ENCODE peak calls at places on chromosomes 1 and 21, in seven cellular contexts. One of them, this sample, is unnamed.

GRCh38 chr1:197928849-197929336 is 11.7 kb downstream of the LHX9 start:
- DNase-seq in mammary epithelial cell: no peak
- DNase-seq in HFF-Myc: no peak
- DNase-seq in Peyer's patch: no peak
- DNase-seq in A549: no peak
- DNase-seq in GM12864: no peak
- DNase-seq in BE2C: no peak
- DNase-seq in this sample: no peak

GRCh38 chr1:161816201-161816600 is 50.1 kb downstream of the ATF6 start:
- DNase-seq in mammary epithelial cell: no peak
- DNase-seq in GM12864: no peak
- DNase-seq in A549: no peak
- DNase-seq in BE2C: peak
- DNase-seq in Peyer's patch: no peak
- DNase-seq in HFF-Myc: no peak
- DNase-seq in this sample: no peak

GRCh38 chr1:245155186-245156040 is 628 bp downstream of the KIF26B start:
- DNase-seq in mammary epithelial cell: peak
- DNase-seq in A549: peak
- DNase-seq in BE2C: peak
- DNase-seq in Peyer's patch: no peak
- DNase-seq in GM12864: no peak
- DNase-seq in HFF-Myc: no peak
- DNase-seq in this sample: peak

GRCh38 chr1:25106352-25106751 is 126.0 kb downstream of the SYF2 start:
- DNase-seq in HFF-Myc: no peak
- DNase-seq in GM12864: peak
- DNase-seq in Peyer's patch: no peak
- DNase-seq in mammary epithelial cell: no peak
- DNase-seq in A549: peak
- DNase-seq in BE2C: no peak
- DNase-seq in this sample: no peak

GRCh38 chr1:220925707-220926106 is 46.5 kb downstream of the HLX start:
- DNase-seq in mammary epithelial cell: peak
- DNase-seq in HFF-Myc: no peak
- DNase-seq in BE2C: no peak
- DNase-seq in Peyer's patch: no peak
- DNase-seq in GM12864: no peak
- DNase-seq in A549: no peak
- DNase-seq in this sample: no peak

GRCh38 chr1:73859227-73859626 is 338.7 kb downstream of the LRRIQ3 start:
- DNase-seq in BE2C: no peak
- DNase-seq in Peyer's patch: no peak
- DNase-seq in A549: no peak
- DNase-seq in mammary epithelial cell: peak
- DNase-seq in HFF-Myc: no peak
- DNase-seq in GM12864: no peak
- DNase-seq in this sample: no peak

GRCh38 chr1:155871390-155871789 is 12.0 kb downstream of the SYT11 start:
- DNase-seq in Peyer's patch: no peak
- DNase-seq in mammary epithelial cell: peak
- DNase-seq in A549: no peak
- DNase-seq in GM12864: no peak
- DNase-seq in BE2C: peak
- DNase-seq in HFF-Myc: no peak
- DNase-seq in this sample: no peak

GRCh38 chr1:154154534-154155181 is at the start of gene NUP210L:
- DNase-seq in HFF-Myc: no peak
- DNase-seq in BE2C: no peak
- DNase-seq in mammary epithelial cell: no peak
- DNase-seq in Peyer's patch: peak
- DNase-seq in A549: peak
- DNase-seq in GM12864: no peak
- DNase-seq in this sample: no peak

GRCh38 chr1:101410048-101410878 is 173.4 kb downstream of the S1PR1 start:
- DNase-seq in BE2C: peak
- DNase-seq in A549: no peak
- DNase-seq in GM12864: peak
- DNase-seq in mammary epithelial cell: no peak
- DNase-seq in Peyer's patch: no peak
- DNase-seq in HFF-Myc: no peak
- DNase-seq in this sample: no peak

GRCh38 chr1:174001573-174001972 is 20.6 kb downstream of the RC3H1 start:
- DNase-seq in mammary epithelial cell: no peak
- DNase-seq in GM12864: no peak
- DNase-seq in BE2C: no peak
- DNase-seq in HFF-Myc: no peak
- DNase-seq in A549: no peak
- DNase-seq in Peyer's patch: no peak
- DNase-seq in this sample: no peak

GRCh38 chr1:69739181-69739580 is 171.5 kb downstream of the LRRC7 start:
- DNase-seq in Peyer's patch: no peak
- DNase-seq in mammary epithelial cell: no peak
- DNase-seq in BE2C: no peak
- DNase-seq in GM12864: no peak
- DNase-seq in HFF-Myc: no peak
- DNase-seq in A549: no peak
- DNase-seq in this sample: no peak

GRCh38 chr1:201334325-201335173 is 42.9 kb downstream of the TNNT2 start:
- DNase-seq in GM12864: no peak
- DNase-seq in BE2C: no peak
- DNase-seq in HFF-Myc: no peak
- DNase-seq in mammary epithelial cell: no peak
- DNase-seq in A549: no peak
- DNase-seq in Peyer's patch: no peak
- DNase-seq in this sample: no peak

GRCh38 chr21:41833138-41834115 is 45.7 kb downstream of the PRDM15 start:
- DNase-seq in A549: no peak
- DNase-seq in GM12864: peak
- DNase-seq in BE2C: no peak
- DNase-seq in Peyer's patch: no peak
- DNase-seq in mammary epithelial cell: no peak
- DNase-seq in HFF-Myc: no peak
- DNase-seq in this sample: no peak

GRCh38 chr1:116401646-116402176 is 28.7 kb downstream of the ATP1A1 start:
- DNase-seq in GM12864: no peak
- DNase-seq in A549: no peak
- DNase-seq in HFF-Myc: no peak
- DNase-seq in Peyer's patch: no peak
- DNase-seq in BE2C: no peak
- DNase-seq in mammary epithelial cell: no peak
- DNase-seq in this sample: peak

GRCh38 chr1:177235350-177235749 is 64.6 kb downstream of the BRINP2 start:
- DNase-seq in A549: no peak
- DNase-seq in BE2C: no peak
- DNase-seq in Peyer's patch: no peak
- DNase-seq in HFF-Myc: no peak
- DNase-seq in mammary epithelial cell: no peak
- DNase-seq in GM12864: no peak
- DNase-seq in this sample: no peak

GRCh38 chr1:207060596-207060995 is 7.5 kb downstream of the PFKFB2 start:
- DNase-seq in GM12864: no peak
- DNase-seq in Peyer's patch: no peak
- DNase-seq in HFF-Myc: no peak
- DNase-seq in BE2C: no peak
- DNase-seq in mammary epithelial cell: no peak
- DNase-seq in A549: no peak
- DNase-seq in this sample: no peak

GRCh38 chr1:81703352-81703735 is 97.4 kb upstream of the ADGRL2 start:
- DNase-seq in GM12864: no peak
- DNase-seq in BE2C: no peak
- DNase-seq in A549: peak
- DNase-seq in HFF-Myc: no peak
- DNase-seq in Peyer's patch: no peak
- DNase-seq in mammary epithelial cell: peak
- DNase-seq in this sample: no peak

GRCh38 chr1:115423776-115424175 is 85.7 kb upstream of the NGF start:
- DNase-seq in A549: no peak
- DNase-seq in mammary epithelial cell: no peak
- DNase-seq in Peyer's patch: no peak
- DNase-seq in GM12864: no peak
- DNase-seq in HFF-Myc: no peak
- DNase-seq in BE2C: no peak
- DNase-seq in this sample: no peak

GRCh38 chr1:210236840-210237409 is 4.3 kb downstream of the SERTAD4 start:
- DNase-seq in HFF-Myc: no peak
- DNase-seq in Peyer's patch: no peak
- DNase-seq in mammary epithelial cell: no peak
- DNase-seq in A549: no peak
- DNase-seq in BE2C: peak
- DNase-seq in GM12864: no peak
- DNase-seq in this sample: no peak

DNA sequence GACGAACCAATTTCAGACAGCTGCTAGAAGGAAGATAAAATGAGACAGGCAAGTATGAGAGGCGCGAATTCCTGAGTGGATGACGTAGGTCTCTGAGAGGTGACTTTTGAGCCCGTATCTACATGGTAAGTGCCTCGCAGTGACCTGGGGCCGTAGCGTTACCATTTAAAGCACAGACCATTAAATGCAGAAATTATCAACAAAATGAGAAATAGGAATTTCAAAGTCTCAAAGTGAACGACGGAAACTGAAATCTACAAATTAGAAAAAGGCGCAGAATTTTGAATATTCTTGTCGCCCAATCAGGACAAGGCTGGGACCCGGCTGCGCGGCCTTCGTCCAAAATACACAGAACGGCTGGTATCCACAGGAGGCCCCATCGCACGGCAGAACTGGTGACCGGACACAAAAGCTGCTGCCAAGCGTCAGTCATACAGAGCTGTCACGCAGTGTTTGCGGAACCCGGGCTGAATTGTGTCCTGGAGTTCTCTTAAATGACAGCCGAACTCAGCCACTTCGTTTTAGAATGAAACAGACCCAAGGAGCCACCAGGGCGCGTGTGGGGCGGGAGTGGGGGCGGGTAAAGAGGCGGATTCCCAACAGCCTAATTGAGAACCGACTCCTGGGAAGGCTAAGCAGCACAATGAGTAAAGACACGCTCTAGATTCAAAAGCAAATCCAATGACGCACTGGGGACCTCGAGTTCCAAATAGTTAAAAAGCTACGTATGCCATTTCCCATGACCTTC is 13.8 kb upstream of the BOLA1 start:
- DNase-seq in GM12864: peak
- DNase-seq in HFF-Myc: peak
- DNase-seq in BE2C: peak
- DNase-seq in mammary epithelial cell: peak
- DNase-seq in A549: peak
- DNase-seq in Peyer's patch: peak
- DNase-seq in this sample: peak
- TF ChIP-seq CTCF in GM12864: no peak
- TF ChIP-seq CTCF in HFF-Myc: no peak
- TF ChIP-seq CTCF in BE2C: no peak
- TF ChIP-seq CTCF in mammary epithelial cell: no peak
- TF ChIP-seq CTCF in A549: no peak
- TF ChIP-seq CTCF in Peyer's patch: no peak
- TF ChIP-seq CTCF in this sample: no peak

GRCh38 chr1:35506960-35507901 is 50.0 kb downstream of the KIAA0319L start:
- DNase-seq in GM12864: no peak
- DNase-seq in HFF-Myc: no peak
- DNase-seq in BE2C: no peak
- DNase-seq in mammary epithelial cell: no peak
- DNase-seq in A549: no peak
- DNase-seq in Peyer's patch: no peak
- DNase-seq in this sample: no peak
- TF ChIP-seq CTCF in GM12864: no peak
- TF ChIP-seq CTCF in HFF-Myc: no peak
- TF ChIP-seq CTCF in BE2C: no peak
- TF ChIP-seq CTCF in mammary epithelial cell: no peak
- TF ChIP-seq CTCF in A549: no peak
- TF ChIP-seq CTCF in Peyer's patch: no peak
- TF ChIP-seq CTCF in this sample: no peak

GRCh38 chr1:35350872-35351271 is 82.4 kb downstream of the ZMYM4 start:
- DNase-seq in GM12864: no peak
- DNase-seq in mammary epithelial cell: no peak
- DNase-seq in BE2C: no peak
- DNase-seq in HFF-Myc: no peak
- DNase-seq in A549: no peak
- DNase-seq in Peyer's patch: no peak
- DNase-seq in this sample: no peak

GRCh38 chr1:35340519-35340918 is 72.0 kb downstream of the ZMYM4 start:
- DNase-seq in A549: no peak
- DNase-seq in mammary epithelial cell: no peak
- DNase-seq in BE2C: no peak
- DNase-seq in GM12864: no peak
- DNase-seq in HFF-Myc: no peak
- DNase-seq in Peyer's patch: no peak
- DNase-seq in this sample: no peak

DNA sequence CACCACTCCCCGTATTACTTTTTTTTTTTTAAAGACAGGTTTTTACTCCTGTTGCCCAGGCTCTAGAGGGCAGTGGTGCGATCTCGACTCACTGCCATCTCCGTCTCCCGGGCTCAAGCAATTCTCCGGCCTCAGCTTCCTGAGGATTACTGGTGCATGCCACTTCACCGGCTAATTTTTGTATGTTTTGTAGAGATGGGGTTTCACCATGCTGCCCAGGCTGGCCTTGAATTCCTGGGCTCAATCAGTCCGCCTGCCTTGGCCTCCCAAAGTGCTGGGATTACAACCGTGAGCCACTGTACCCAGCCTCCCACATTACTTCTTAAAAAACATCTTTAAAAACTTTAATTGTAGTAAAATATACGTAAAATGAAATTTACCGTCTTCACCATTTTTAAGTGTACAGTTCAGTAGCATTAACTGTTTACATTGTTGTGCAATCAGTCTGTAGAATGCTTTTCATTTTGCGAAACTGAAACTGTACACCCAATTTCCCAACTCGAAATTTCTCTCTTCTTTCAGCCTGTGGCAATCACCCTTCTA is 77.0 kb downstream of the ZMYM4 start:
- DNase-seq in mammary epithelial cell: no peak
- DNase-seq in HFF-Myc: no peak
- DNase-seq in A549: peak
- DNase-seq in GM12864: no peak
- DNase-seq in Peyer's patch: no peak
- DNase-seq in BE2C: no peak
- DNase-seq in this sample: no peak
- TF ChIP-seq CTCF in mammary epithelial cell: no peak
- TF ChIP-seq CTCF in HFF-Myc: no peak
- TF ChIP-seq CTCF in A549: no peak
- TF ChIP-seq CTCF in GM12864: no peak
- TF ChIP-seq CTCF in Peyer's patch: no peak
- TF ChIP-seq CTCF in BE2C: no peak
- TF ChIP-seq CTCF in this sample: no peak

GRCh38 chr1:9687876-9688582 is 36.5 kb downstream of the PIK3CD start:
- DNase-seq in mammary epithelial cell: peak
- DNase-seq in Peyer's patch: no peak
- DNase-seq in GM12864: no peak
- DNase-seq in A549: no peak
- DNase-seq in HFF-Myc: no peak
- DNase-seq in BE2C: no peak
- DNase-seq in this sample: peak
- TF ChIP-seq CTCF in mammary epithelial cell: no peak
- TF ChIP-seq CTCF in Peyer's patch: no peak
- TF ChIP-seq CTCF in GM12864: no peak
- TF ChIP-seq CTCF in A549: no peak
- TF ChIP-seq CTCF in HFF-Myc: no peak
- TF ChIP-seq CTCF in BE2C: no peak
- TF ChIP-seq CTCF in this sample: no peak

GRCh38 chr21:35933466-35933865 is 126.9 kb downstream of the SETD4 start:
- DNase-seq in mammary epithelial cell: peak
- DNase-seq in HFF-Myc: peak
- DNase-seq in Peyer's patch: no peak
- DNase-seq in A549: peak
- DNase-seq in BE2C: no peak
- DNase-seq in GM12864: no peak
- DNase-seq in this sample: no peak
- TF ChIP-seq CTCF in mammary epithelial cell: peak
- TF ChIP-seq CTCF in HFF-Myc: peak
- TF ChIP-seq CTCF in Peyer's patch: no peak
- TF ChIP-seq CTCF in A549: no peak
- TF ChIP-seq CTCF in BE2C: no peak
- TF ChIP-seq CTCF in GM12864: peak
- TF ChIP-seq CTCF in this sample: no peak

GRCh38 chr1:192807221-192807967 is 1.4 kb upstream of the RGS2 start:
- DNase-seq in HFF-Myc: no peak
- DNase-seq in A549: peak
- DNase-seq in BE2C: no peak
- DNase-seq in mammary epithelial cell: peak
- DNase-seq in Peyer's patch: no peak
- DNase-seq in GM12864: no peak
- DNase-seq in this sample: no peak
- TF ChIP-seq CTCF in HFF-Myc: peak
- TF ChIP-seq CTCF in A549: peak
- TF ChIP-seq CTCF in BE2C: peak
- TF ChIP-seq CTCF in mammary epithelial cell: peak
- TF ChIP-seq CTCF in Peyer's patch: peak
- TF ChIP-seq CTCF in GM12864: no peak
- TF ChIP-seq CTCF in this sample: no peak

This sample was measured in Caco-2.